ENCODE peak calls at places on chromosomes 4 and X, in four cellular contexts. Y is fibroblast of lung, E is lower lobe of right lung, R is astrocyte. D is an unnamed sample. For H3K36me3, the result is how much of the 10 kb centered on the place peaks cover.

GRCh38 chr4:56772134-56772533 is 49.4 kb downstream of the SPINK2 start:
- DNase-seq in Y (no peak), E (no peak), R (peak), D (no peak)

GRCh38 chrX:24643116-24643515 is 4.0 kb downstream of the PCYT1B start:
- DNase-seq in Y (peak), E (no peak), R (no peak), D (no peak)

GRCh38 chr4:184688447-184688846 is 38.9 kb downstream of the PRIMPOL start:
- DNase-seq in Y (peak), E (no peak), R (peak), D (no peak)

GRCh38 chr4:60619531-60620305 is 580.4 kb upstream of the ADGRL3 start:
- DNase-seq in Y (no peak), E (no peak), R (peak), D (no peak)

GRCh38 chrX:63686878-63687714 is 97.9 kb downstream of the ARHGEF9 start:
- DNase-seq in Y (peak), E (no peak), R (peak), D (peak)

GRCh38 chr4:28369504-28369903 is 1508.9 kb downstream of the STIM2 start:
- DNase-seq in Y (no peak), E (no peak), R (no peak), D (no peak)

GRCh38 chrX:13816899-13817298 is at the start of gene GPM6B:
- DNase-seq in Y (no peak), E (no peak), R (no peak), D (peak)

GRCh38 chr4:3226467-3226866 is 22.5 kb upstream of the MSANTD1 start:
- DNase-seq in Y (no peak), E (peak), R (no peak), D (no peak)

GRCh38 chr4:91754716-91755115 is 549.0 kb upstream of the GRID2 start:
- DNase-seq in Y (no peak), E (no peak), R (peak), D (no peak)

GRCh38 chr4:39151120-39151713 is 31.1 kb upstream of the WDR19 start:
- DNase-seq in Y (peak), E (no peak), R (peak), D (no peak)

GRCh38 chrX:29687687-29688086 is 527.7 kb upstream of the MAGEB2 start:
- DNase-seq in Y (peak), E (no peak), R (peak), D (no peak)

GRCh38 chrX:43845776-43846175 is 36.5 kb downstream of the MAOB start:
- DNase-seq in Y (no peak), E (no peak), R (no peak), D (no peak)

GRCh38 chr4:19026281-19026680 is 1004.7 kb upstream of the LCORL start:
- DNase-seq in Y (peak), E (no peak), R (peak), D (no peak)

GRCh38 chr4:4990857-4991540 is 28.3 kb downstream of the CYTL1 start:
- DNase-seq in Y (peak), E (no peak), R (peak), D (no peak)

GRCh38 chr4:82428969-82429727 is 1.1 kb downstream of the HNRNPDL start:
- DNase-seq in Y (peak), E (peak), R (peak), D (peak)

GRCh38 chrX:28324306-28324705 is 262.9 kb upstream of the IL1RAPL1 start:
- DNase-seq in Y (no peak), E (no peak), R (no peak), D (no peak)

GRCh38 chrX:12648995-12649394 is 142.2 kb upstream of the PRPS2 start:
- DNase-seq in Y (no peak), E (no peak), R (no peak), D (no peak)

GRCh38 chrX:45191820-45192409 is 8.8 kb downstream of the DIPK2B start:
- DNase-seq in Y (no peak), E (no peak), R (peak), D (no peak)

GRCh38 chrX:15334561-15334960 is 762 bp downstream of the PIGA start:
- DNase-seq in Y (no peak), E (no peak), R (peak), D (no peak)

GRCh38 chr4:185212566-185212965 is 3.2 kb downstream of the SNX25 start:
- DNase-seq in Y (peak), E (no peak), R (peak), D (no peak)

GRCh38 chr4:74522251-74522991 is 77.5 kb downstream of the AREG start:
- DNase-seq in Y (peak), E (no peak), R (peak), D (no peak)

GRCh38 chrX:54714424-54714823 is 83.6 kb downstream of the ITIH6 start:
- DNase-seq in Y (no peak), E (no peak), R (no peak), D (no peak)

GRCh38 chr4:140851032-140851636 is 94.9 kb upstream of the TBC1D9 start:
- DNase-seq in Y (peak), E (no peak), R (peak), D (peak)

GRCh38 chrX:154648931-154649863 is 4.2 kb downstream of the CTAG2 start:
- DNase-seq in Y (no peak), E (no peak), R (no peak), D (no peak)

GRCh38 chr4:76665721-76666120 is 230.7 kb downstream of the SHROOM3 start:
- DNase-seq in Y (no peak), E (no peak), R (no peak), D (no peak)

GRCh38 chr4:176841730-176842129 is 49.0 kb upstream of the VEGFC start:
- DNase-seq in Y (peak), E (no peak), R (peak), D (no peak)

GRCh38 chrX:118726887-118727685 is at the start of gene IL13RA1:
- DNase-seq in Y (peak), E (peak), R (peak), D (peak)

GRCh38 chr4:144599621-144600020 is 46.3 kb upstream of the HHIP start:
- DNase-seq in Y (peak), E (no peak), R (peak), D (no peak)

GRCh38 chr4:68373513-68373912 is 23.6 kb upstream of the YTHDC1 start:
- DNase-seq in Y (peak), E (peak), R (peak), D (peak)

GRCh38 chr4:84482564-84483563 is 16.2 kb downstream of the NKX6-1 start:
- DNase-seq in Y (no peak), E (peak), R (no peak), D (peak)

GRCh38 chr4:84481879-84482245 is 17.2 kb downstream of the NKX6-1 start:
- DNase-seq in Y (no peak), E (no peak), R (no peak), D (peak)

GRCh38 chr4:84481077-84481878 is 17.8 kb downstream of the NKX6-1 start:
- DNase-seq in Y (no peak), E (no peak), R (no peak), D (peak)

GRCh38 chr4:84484274-84484673 is 14.8 kb downstream of the NKX6-1 start:
- DNase-seq in Y (no peak), E (no peak), R (no peak), D (no peak)

DNA sequence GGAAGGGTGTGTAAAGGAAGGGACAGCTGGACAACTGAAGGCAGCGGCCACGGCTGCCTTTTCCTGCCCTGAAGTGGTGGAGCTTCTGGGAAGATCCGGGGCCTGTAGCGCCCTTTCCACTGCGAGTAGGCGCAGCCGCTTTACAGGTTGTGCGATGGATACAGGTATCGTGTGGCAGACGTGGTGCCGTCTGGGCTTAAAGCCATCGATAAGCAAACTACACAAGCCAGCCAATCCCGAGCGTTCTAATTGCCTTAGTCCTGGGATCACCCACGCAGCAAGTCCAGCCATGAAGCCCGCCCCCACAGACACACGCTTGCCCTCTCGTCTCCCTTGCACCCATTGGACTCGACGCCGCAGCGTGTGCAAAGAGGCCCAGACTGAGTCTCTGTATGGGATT is 15.4 kb downstream of the NKX6-1 start:
- DNase-seq in Y (no peak), E (no peak), R (no peak), D (no peak)
- H3K27ac ChIP-seq in Y (no peak), E (no peak), R (no peak), D (no peak)

GRCh38 chrX:2224597-2225235 is 276.1 kb downstream of the DHRSX start:
- DNase-seq in Y (no peak), E (no peak), R (no peak), D (no peak)

GRCh38 chrX:2220829-2221567 is 279.8 kb downstream of the DHRSX start:
- DNase-seq in Y (no peak), E (no peak), R (no peak), D (no peak)

GRCh38 chrX:2224141-2224540 is 276.6 kb downstream of the DHRSX start:
- DNase-seq in Y (no peak), E (no peak), R (no peak), D (no peak)

GRCh38 chrX:2226182-2226581 is 274.6 kb downstream of the DHRSX start:
- DNase-seq in Y (no peak), E (no peak), R (no peak), D (no peak)

DNA sequence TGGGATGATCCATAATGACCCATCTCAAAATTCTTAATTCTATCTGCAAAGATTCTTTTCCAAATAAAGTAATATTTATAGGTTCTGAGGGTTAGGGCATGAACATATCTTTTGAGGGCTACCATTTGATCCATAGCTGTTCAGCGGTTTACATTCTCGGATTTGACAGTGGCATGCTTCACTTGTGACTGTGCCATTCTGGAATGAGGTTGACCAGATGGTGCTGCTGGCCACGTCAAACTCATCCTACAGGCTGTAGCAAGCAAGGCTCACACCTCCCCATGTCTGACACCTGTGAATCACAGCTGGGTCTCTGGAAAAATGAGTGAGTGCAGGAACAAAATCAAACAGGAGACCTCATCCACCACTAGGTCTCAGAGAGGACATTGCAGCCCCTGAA is 280.5 kb downstream of the DHRSX start:
- DNase-seq in Y (no peak), E (no peak), R (no peak), D (no peak)
- H3K36me3 ChIP-seq in Y (under half), E (under half), R (under half), D (under half)

GRCh38 chr4:71231073-71231752 is 107.6 kb upstream of the SLC4A4 start:
- DNase-seq in Y (peak), E (peak), R (peak), D (peak)

GRCh38 chr4:71231753-71232420 is 106.9 kb upstream of the SLC4A4 start:
- DNase-seq in Y (no peak), E (no peak), R (no peak), D (peak)

GRCh38 chr4:71230613-71231012 is 108.2 kb upstream of the SLC4A4 start:
- DNase-seq in Y (no peak), E (no peak), R (no peak), D (no peak)

GRCh38 chr4:71229477-71230257 is 109.2 kb upstream of the SLC4A4 start:
- DNase-seq in Y (peak), E (no peak), R (peak), D (peak)

GRCh38 chr4:71230258-71230594 is 108.6 kb upstream of the SLC4A4 start:
- DNase-seq in Y (peak), E (no peak), R (no peak), D (no peak)
- H3K27ac ChIP-seq in Y (peak), E (peak), R (no peak), D (no peak)

DNA sequence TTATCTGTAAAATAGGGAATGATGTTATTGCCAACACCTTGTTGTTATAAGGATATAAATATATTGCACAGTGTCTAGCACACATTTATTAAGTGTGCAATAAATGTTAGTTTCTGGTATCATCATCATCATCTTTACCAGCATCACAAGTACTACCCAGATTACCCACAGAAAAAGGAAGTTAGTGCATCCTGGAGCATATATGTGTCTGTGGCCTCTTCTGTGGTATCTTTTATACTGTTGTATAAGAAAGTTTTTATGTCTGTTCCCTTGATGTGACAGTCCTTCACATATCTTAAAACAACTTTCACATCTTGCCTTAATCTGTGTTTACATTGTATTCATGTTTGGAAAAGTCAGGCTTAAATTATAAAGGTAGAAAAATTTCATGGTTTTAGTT is 10.0 kb downstream of the EXOSC9 start:
- DNase-seq in Y (no peak), E (no peak), R (no peak), D (no peak)
- H3K36me3 ChIP-seq in Y (under half), E (half or more), R (under half), D (under half)

DNA sequence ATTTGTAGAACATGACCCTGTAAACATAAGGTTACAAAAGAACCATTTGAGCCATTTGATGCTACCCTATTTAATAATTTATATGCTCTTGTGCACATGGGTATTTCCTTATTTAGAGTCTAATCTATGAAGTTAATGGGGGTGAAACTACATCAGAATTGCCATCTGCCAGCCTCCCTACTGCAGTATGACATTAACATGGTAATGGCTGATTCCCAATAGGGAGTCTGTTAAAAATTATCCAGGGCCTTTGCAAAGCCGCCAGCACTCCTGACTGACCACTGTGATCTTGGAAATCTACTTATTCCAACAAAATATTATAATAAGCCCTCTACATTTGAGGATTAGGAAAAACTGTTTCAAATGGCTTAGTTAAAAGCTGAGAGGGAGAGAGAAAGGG is 153.7 kb downstream of the CLCN4 start:
- DNase-seq in Y (no peak), E (no peak), R (no peak), D (no peak)
- H3K27ac ChIP-seq in Y (no peak), E (no peak), R (no peak), D (no peak)

GRCh38 chr4:186606593-186606992 is 51.2 kb upstream of the MTNR1A start:
- DNase-seq in Y (no peak), E (no peak), R (peak), D (peak)
- H3K36me3 ChIP-seq in Y (under half), E (half or more), R (half or more), D (half or more)

GRCh38 chr4:148680884-148681283 is 238.7 kb upstream of the NR3C2 start:
- DNase-seq in Y (no peak), E (no peak), R (no peak), D (no peak)

GRCh38 chr4:148686449-148686848 is 244.2 kb upstream of the NR3C2 start:
- DNase-seq in Y (no peak), E (no peak), R (no peak), D (no peak)

GRCh38 chr4:148684638-148685037 is 242.4 kb upstream of the NR3C2 start:
- DNase-seq in Y (no peak), E (no peak), R (no peak), D (no peak)
- H3K27ac ChIP-seq in Y (no peak), E (no peak), R (no peak), D (no peak)

GRCh38 chr4:165330666-165331065 is 3.2 kb downstream of the MSMO1 start:
- DNase-seq in Y (no peak), E (no peak), R (no peak), D (no peak)

GRCh38 chr4:165330071-165330470 is 2.6 kb downstream of the MSMO1 start:
- DNase-seq in Y (no peak), E (no peak), R (no peak), D (no peak)

GRCh38 chr4:165331316-165331715 is 3.8 kb downstream of the MSMO1 start:
- DNase-seq in Y (no peak), E (no peak), R (no peak), D (no peak)

GRCh38 chr4:165331823-165332222 is 4.4 kb downstream of the MSMO1 start:
- DNase-seq in Y (no peak), E (no peak), R (no peak), D (peak)

DNA sequence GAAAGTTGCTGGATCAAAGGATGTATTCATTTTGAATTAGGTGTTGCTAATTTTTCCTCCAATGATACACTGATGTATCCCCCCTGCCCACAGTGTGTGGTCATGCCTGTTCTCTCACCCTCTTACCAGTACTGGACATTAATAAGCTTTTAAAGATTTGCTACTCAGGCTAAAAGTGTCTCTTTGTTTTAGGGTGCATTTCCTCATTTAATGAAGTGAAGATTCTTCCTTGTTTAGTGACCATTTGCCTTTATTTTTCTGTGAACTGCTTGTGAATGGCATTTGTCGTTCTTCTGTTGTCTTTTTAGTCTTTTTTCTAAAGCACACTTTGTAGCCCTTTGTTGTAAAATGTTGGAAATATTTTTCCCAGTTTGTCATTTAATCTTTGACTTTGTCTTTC is 5.0 kb downstream of the MSMO1 start:
- DNase-seq in Y (no peak), E (no peak), R (no peak), D (no peak)
- H3K36me3 ChIP-seq in Y (under half), E (under half), R (under half), D (under half)

DNA sequence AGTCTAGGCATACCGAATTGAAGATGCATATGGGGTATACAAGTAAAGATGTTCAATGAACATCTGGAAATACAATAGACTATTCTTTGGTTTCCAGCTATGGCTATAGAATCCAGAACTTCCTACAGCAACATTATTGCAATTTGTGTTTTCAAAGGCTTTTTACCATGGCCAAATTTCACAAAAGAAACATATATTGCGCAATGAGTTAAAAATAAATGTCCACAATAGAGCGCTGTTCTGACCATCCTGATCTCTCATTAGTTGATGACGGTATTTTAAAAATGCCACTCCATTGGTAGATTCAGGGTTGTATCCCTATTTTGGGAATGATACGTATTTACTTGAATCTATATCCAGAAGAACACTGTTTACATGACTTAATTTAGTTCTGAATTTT is 139.2 kb downstream of the LINC00632 start:
- DNase-seq in Y (no peak), E (no peak), R (no peak), D (no peak)
- H3K27ac ChIP-seq in Y (no peak), E (no peak), R (no peak), D (no peak)